ENCODE peak calls at places on chromosome 21, in eight cellular contexts. J is HFFc6; L is BJ; R is CD4-positive, alpha-beta T cell; V is HCT116; M is LNCaP clone FGC; T is fibroblast of mammary gland; A is neural progenitor cell. N is an unnamed sample.

GRCh38 chr21:25956993-25957714 is 213.4 kb downstream of the APP start:
- DNase-seq in V (no peak), A (no peak), M (no peak), J (peak), L (peak), R (no peak), T (peak), N (peak)

GRCh38 chr21:45818904-45819285 is 162.7 kb upstream of the COL6A1 start:
- DNase-seq in T (peak), M (no peak), V (no peak), J (peak), L (peak), R (peak), A (no peak), N (peak)

GRCh38 chr21:17461014-17461413 is 51.8 kb upstream of the CXADR start:
- DNase-seq in T (peak), R (no peak), J (peak), V (no peak), A (no peak), L (peak), M (no peak), N (peak)

GRCh38 chr21:15520811-15521643 is 208.8 kb upstream of the USP25 start:
- DNase-seq in V (no peak), M (no peak), A (peak), L (no peak), R (no peak), T (peak), J (no peak), N (no peak)

GRCh38 chr21:14215971-14216621 is at the start of gene RBM11:
- DNase-seq in V (no peak), M (peak), J (no peak), L (no peak), A (peak), R (peak), T (peak), N (peak)

GRCh38 chr21:14520535-14520934 is 25.6 kb downstream of the SAMSN1 start:
- DNase-seq in M (no peak), R (no peak), V (no peak), A (no peak), T (no peak), J (no peak), L (no peak), N (no peak)

GRCh38 chr21:35911412-35912191 is 148.7 kb downstream of the SETD4 start:
- DNase-seq in T (no peak), A (peak), M (no peak), V (no peak), R (no peak), L (no peak), J (no peak), N (no peak)

GRCh38 chr21:39834543-39834942 is 32.7 kb upstream of the PCP4 start:
- DNase-seq in A (no peak), R (no peak), V (no peak), M (no peak), T (no peak), L (no peak), J (no peak), N (no peak)

GRCh38 chr21:29077651-29078090 is 4.2 kb upstream of the CCT8 start:
- DNase-seq in A (no peak), L (no peak), T (peak), M (no peak), R (no peak), V (no peak), J (no peak), N (no peak)

GRCh38 chr21:35827004-35827403 is 233.3 kb downstream of the SETD4 start:
- DNase-seq in T (no peak), V (peak), A (no peak), R (no peak), L (no peak), J (no peak), M (no peak), N (no peak)

GRCh38 chr21:37700641-37701202 is 215.5 kb downstream of the KCNJ6 start:
- DNase-seq in R (no peak), A (peak), M (peak), J (peak), V (peak), T (peak), L (no peak), N (peak)

GRCh38 chr21:45970674-45971486 is 10.7 kb upstream of the COL6A1 start:
- DNase-seq in T (no peak), A (peak), L (no peak), R (peak), V (no peak), M (no peak), J (no peak), N (no peak)

GRCh38 chr21:29181799-29182470 is 51.5 kb downstream of the MAP3K7CL start:
- DNase-seq in L (peak), J (peak), R (no peak), V (peak), A (no peak), M (peak), T (peak), N (peak)

GRCh38 chr21:15001113-15001512 is 63.7 kb downstream of the NRIP1 start:
- DNase-seq in R (no peak), L (no peak), J (no peak), M (no peak), T (no peak), A (no peak), V (no peak), N (no peak)

GRCh38 chr21:36504067-36505058 is 24.4 kb upstream of the CLDN14 start:
- DNase-seq in M (no peak), T (peak), L (no peak), V (peak), J (peak), A (peak), R (peak), N (peak)

GRCh38 chr21:36135391-36136094 is 664 bp downstream of the CBR3 start:
- DNase-seq in T (peak), L (peak), J (peak), R (peak), V (no peak), M (no peak), A (peak), N (peak)

GRCh38 chr21:38917045-38917774 is 111.5 kb downstream of the ETS2 start:
- DNase-seq in V (no peak), A (no peak), J (no peak), T (no peak), L (no peak), R (no peak), M (no peak), N (no peak)

GRCh38 chr21:25963186-25963585 is 207.4 kb downstream of the APP start:
- DNase-seq in R (no peak), A (no peak), J (peak), T (peak), V (peak), L (no peak), M (peak), N (peak)

GRCh38 chr21:37503848-37504467 is 137.4 kb downstream of the DYRK1A start:
- DNase-seq in J (peak), V (no peak), R (no peak), M (no peak), T (peak), L (peak), A (peak), N (peak)

GRCh38 chr21:42124826-42125570 is 53.9 kb downstream of the UMODL1 start:
- DNase-seq in A (no peak), R (no peak), L (no peak), V (no peak), M (no peak), T (no peak), J (no peak), N (no peak)

GRCh38 chr21:20169812-20170576 is 828.2 kb upstream of the NCAM2 start:
- DNase-seq in V (no peak), R (no peak), L (no peak), J (no peak), T (no peak), A (no peak), M (no peak), N (no peak)

GRCh38 chr21:8997011-8997440 is 1524.4 kb upstream of the TPTE start:
- DNase-seq in J (no peak), M (no peak), V (no peak), L (no peak), T (no peak), A (no peak), R (no peak), N (no peak)

GRCh38 chr21:42395910-42396625 is at the start of gene TMPRSS3:
- DNase-seq in L (no peak), T (no peak), J (no peak), V (no peak), M (no peak), R (no peak), A (no peak), N (no peak)

DNA sequence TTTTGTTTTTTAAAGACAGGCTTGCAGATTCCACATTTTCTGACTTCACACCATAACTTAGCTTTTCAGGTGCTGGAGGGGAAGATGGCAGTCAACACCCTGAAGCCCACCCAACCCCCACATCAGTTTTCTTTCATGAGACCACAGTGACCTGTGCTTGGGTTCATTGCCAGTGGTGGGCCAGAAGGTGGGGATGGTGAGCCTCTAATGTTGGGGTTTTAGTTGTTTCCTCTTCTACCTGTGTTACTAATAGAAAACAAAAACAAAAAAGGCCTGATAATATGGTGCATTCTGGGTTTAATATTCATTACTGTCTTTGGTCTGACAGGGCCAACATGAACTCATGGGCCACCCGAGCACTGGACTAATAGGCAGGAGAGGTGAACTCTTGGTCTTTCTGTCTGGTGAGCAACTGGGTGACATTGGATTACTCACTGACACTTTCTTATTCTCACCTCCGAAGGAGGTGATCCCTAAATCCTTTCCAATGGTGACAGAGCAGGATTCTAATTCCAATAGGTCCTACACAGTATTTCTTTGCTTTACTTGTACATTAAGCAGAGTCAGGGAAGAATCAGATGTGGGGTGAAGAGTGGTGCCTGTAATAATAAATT is 132.8 kb downstream of the CLIC6 start:
- DNase-seq in V (no peak), M (no peak), L (no peak), A (no peak), R (no peak), J (no peak), T (peak), N (no peak)
- TF ChIP-seq CTCF in V (peak), M (no peak), L (peak), A (peak), R (no peak), J (peak), T (peak), N (peak)

GRCh38 chr21:21457077-21457476 is 458.9 kb downstream of the NCAM2 start:
- DNase-seq in R (no peak), L (no peak), V (no peak), T (no peak), J (no peak), A (no peak), M (no peak), N (no peak)

GRCh38 chr21:21460979-21461378 is 462.8 kb downstream of the NCAM2 start:
- DNase-seq in R (no peak), A (no peak), L (no peak), V (no peak), T (no peak), J (no peak), M (no peak), N (no peak)

GRCh38 chr21:21463456-21463855 is 465.2 kb downstream of the NCAM2 start:
- DNase-seq in M (peak), L (no peak), J (no peak), V (no peak), A (no peak), T (no peak), R (no peak), N (no peak)

GRCh38 chr21:21458124-21458631 is 460.0 kb downstream of the NCAM2 start:
- DNase-seq in V (no peak), R (no peak), A (no peak), L (no peak), J (no peak), M (no peak), T (no peak), N (no peak)
- TF ChIP-seq CTCF in V (no peak), R (no peak), A (no peak), L (no peak), J (no peak), M (no peak), T (no peak), N (no peak)

GRCh38 chr21:40852563-40852962 is 5.6 kb upstream of the DSCAM start:
- DNase-seq in A (no peak), V (no peak), L (no peak), J (no peak), R (no peak), M (no peak), T (no peak), N (no peak)
- TF ChIP-seq CTCF in A (peak), V (no peak), L (no peak), J (peak), R (no peak), M (no peak), T (no peak), N (no peak)

GRCh38 chr21:31099122-31099521 is 60.8 kb upstream of the KRTAP19-8 start:
- DNase-seq in M (no peak), L (no peak), R (no peak), A (no peak), J (no peak), T (no peak), V (no peak), N (no peak)

GRCh38 chr21:31103163-31103562 is 64.9 kb upstream of the KRTAP19-8 start:
- DNase-seq in M (no peak), V (no peak), J (no peak), A (no peak), R (no peak), T (no peak), L (no peak), N (no peak)

GRCh38 chr21:31103571-31104265 is 65.4 kb upstream of the KRTAP19-8 start:
- DNase-seq in V (no peak), J (no peak), A (no peak), R (no peak), L (no peak), M (no peak), T (no peak), N (no peak)

GRCh38 chr21:31092867-31093266 is 54.6 kb upstream of the KRTAP19-8 start:
- DNase-seq in V (no peak), A (no peak), L (no peak), M (no peak), J (no peak), R (no peak), T (no peak), N (no peak)

DNA sequence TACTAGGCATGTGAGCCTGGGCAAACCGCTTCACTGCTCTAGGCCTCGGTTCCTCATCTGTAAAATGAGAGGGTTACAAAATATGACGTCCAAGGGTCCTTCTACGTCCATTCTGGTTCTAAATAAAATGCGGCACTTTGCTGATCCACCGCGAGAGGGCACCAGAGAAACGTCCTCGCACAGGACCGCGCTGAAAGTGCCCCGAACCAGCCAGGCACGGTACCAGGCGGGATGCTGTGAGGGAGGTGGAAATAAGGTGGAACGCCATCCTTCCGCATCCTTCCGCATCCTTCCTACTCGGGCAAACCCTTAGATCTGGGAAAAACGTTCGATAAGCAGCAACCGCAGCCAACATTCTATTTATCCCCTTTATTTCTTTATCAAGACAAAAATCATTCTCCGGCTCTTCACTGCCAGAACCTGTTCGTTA is 60.3 kb upstream of the KRTAP19-8 start:
- DNase-seq in R (peak), A (peak), V (peak), J (peak), M (peak), T (peak), L (no peak), N (peak)
- TF ChIP-seq CTCF in R (peak), A (peak), V (peak), J (peak), M (peak), T (peak), L (peak), N (peak)

GRCh38 chr21:33895356-33895755 is 20.2 kb downstream of the ATP5PO start:
- DNase-seq in R (no peak), J (no peak), T (no peak), V (no peak), A (no peak), M (no peak), L (no peak), N (no peak)

GRCh38 chr21:33896691-33897090 is 18.9 kb downstream of the ATP5PO start:
- DNase-seq in M (no peak), J (no peak), A (no peak), L (no peak), R (no peak), T (no peak), V (no peak), N (no peak)

GRCh38 chr21:33892853-33893252 is 22.8 kb downstream of the ATP5PO start:
- DNase-seq in V (no peak), L (no peak), J (no peak), A (peak), M (no peak), R (no peak), T (no peak), N (no peak)

GRCh38 chr21:33893917-33894316 is 21.7 kb downstream of the ATP5PO start:
- DNase-seq in R (no peak), M (no peak), V (no peak), J (no peak), A (peak), L (no peak), T (no peak), N (no peak)

DNA sequence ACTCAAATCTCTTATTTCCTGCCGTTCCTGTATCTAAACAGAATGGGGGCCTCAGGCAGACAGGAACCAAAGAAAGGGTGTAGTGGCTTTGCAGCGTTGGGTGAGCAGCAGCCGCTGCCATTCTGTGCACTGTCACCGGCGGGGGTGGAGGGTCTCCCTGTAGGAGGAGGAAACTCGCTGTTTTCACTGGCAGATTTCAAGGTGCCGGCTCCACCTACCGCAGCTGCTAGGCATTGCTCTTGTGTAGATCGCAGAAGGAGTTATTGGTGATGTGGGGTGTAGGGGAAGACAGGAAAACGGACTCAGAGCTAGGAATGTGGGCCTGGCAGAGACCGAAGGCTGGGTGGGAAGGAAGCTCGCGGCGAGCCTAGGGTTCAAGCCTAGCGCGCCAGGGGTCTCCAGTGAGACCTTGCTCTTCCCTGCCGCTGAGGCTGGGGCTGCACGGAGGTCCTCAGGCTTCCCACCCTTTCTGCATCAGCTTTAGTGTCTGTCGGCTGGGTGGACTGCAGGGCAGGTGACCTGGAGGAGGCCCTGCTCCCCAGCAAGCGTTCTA is 20.8 kb downstream of the ATP5PO start:
- DNase-seq in L (peak), A (peak), T (peak), M (peak), R (peak), V (peak), J (peak), N (peak)
- TF ChIP-seq CTCF in L (peak), A (peak), T (peak), M (peak), R (peak), V (peak), J (peak), N (peak)

DNA sequence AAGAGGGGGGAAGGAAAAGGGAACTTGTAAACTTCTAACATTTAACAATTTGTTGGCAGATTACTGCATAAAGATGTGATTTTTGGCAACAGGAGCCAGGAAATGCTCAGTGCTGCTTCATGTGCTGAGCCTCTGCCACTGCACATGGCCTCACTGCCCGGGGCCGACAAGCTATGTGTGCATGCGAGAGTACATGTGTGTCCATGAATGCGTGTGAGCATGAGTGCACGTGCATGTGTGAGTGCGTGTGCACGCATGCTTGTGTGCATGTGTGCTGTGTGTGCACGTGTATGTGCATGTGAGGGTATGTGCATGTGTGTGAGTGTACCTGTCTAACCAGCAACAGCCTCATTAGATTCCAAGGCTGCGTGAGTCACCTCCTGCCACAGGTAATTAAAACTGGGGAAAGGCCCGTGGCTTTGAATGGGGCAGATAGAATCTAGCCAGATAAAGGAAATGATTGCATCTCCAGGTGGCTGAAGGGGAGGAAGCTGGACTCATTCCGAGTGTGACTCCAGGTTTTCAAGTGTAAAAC is 41.4 kb upstream of the TSPEAR start:
- DNase-seq in T (no peak), V (peak), L (no peak), R (no peak), M (peak), J (peak), A (no peak), N (no peak)
- TF ChIP-seq CTCF in T (no peak), V (peak), L (no peak), R (no peak), M (peak), J (peak), A (no peak), N (no peak)

DNA sequence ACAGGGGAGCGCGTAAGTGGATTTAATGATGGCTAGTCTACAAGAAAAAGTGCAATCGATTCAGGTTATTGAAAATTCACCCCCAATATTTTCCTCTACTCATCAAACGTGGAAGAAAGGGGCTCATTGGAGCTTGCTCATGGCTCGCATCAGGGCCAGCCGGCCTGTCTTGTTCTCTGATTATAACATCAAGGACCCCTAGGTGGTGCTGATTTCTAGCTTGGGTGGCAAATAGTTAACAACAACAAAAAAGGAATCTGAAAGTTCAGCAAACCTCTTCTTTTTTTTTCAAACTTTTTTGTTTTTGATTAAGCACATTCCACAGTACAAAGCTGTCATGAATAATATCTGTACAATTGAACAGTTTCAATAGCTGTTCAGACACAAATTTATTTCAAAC is 35.8 kb upstream of the SOD1 start:
- DNase-seq in A (peak), R (no peak), M (no peak), T (no peak), V (no peak), L (no peak), J (no peak), N (no peak)
- TF ChIP-seq CTCF in A (peak), R (no peak), M (no peak), T (no peak), V (peak), L (no peak), J (no peak), N (no peak)

GRCh38 chr21:31566061-31566460 is 93.4 kb upstream of the SOD1 start:
- DNase-seq in L (no peak), R (no peak), J (no peak), T (peak), M (no peak), V (no peak), A (no peak), N (no peak)
- TF ChIP-seq CTCF in L (no peak), R (no peak), J (no peak), T (peak), M (peak), V (peak), A (no peak), N (no peak)